ENCODE peak calls at places on chromosomes 3 and 15, in six cellular contexts. Z, T, G, N, Q and V are unnamed samples.

GRCh38 chr3:147945968-147946519 is 536.9 kb downstream of the ZIC1 start:
- DNase-seq in G (peak), T (peak), N (peak), Q (no peak), Z (peak), V (peak)

GRCh38 chr3:58994746-58995330 is 55.0 kb downstream of the CFAP20DC start:
- DNase-seq in T (peak), G (no peak), Z (peak), Q (peak), N (peak), V (peak)

GRCh38 chr15:75042730-75043508 is 19.5 kb downstream of the PPCDC start:
- DNase-seq in Z (no peak), Q (peak), T (peak), G (peak), N (peak), V (peak)

GRCh38 chr3:153901152-153901551 is 220.0 kb upstream of the ARHGEF26 start:
- DNase-seq in T (no peak), N (no peak), Z (no peak), Q (no peak), G (no peak), V (no peak)

GRCh38 chr3:153289334-153289808 is 127.3 kb downstream of the RAP2B start:
- DNase-seq in Q (no peak), N (no peak), G (no peak), T (peak), Z (no peak), V (no peak)

GRCh38 chr3:53843195-53844177 is 2.7 kb downstream of the CHDH start:
- DNase-seq in Z (no peak), T (no peak), N (no peak), G (no peak), Q (no peak), V (peak)

GRCh38 chr3:158718490-158719170 is 13.6 kb downstream of the RARRES1 start:
- DNase-seq in Z (no peak), N (no peak), T (no peak), Q (no peak), G (no peak), V (no peak)

GRCh38 chr15:33059184-33059583 is 135.3 kb downstream of the FMN1 start:
- DNase-seq in T (no peak), Z (peak), Q (no peak), G (no peak), N (no peak), V (no peak)

GRCh38 chr3:27366062-27366591 is 3.1 kb downstream of the NEK10 start:
- DNase-seq in Q (no peak), N (no peak), G (no peak), T (no peak), Z (no peak), V (no peak)

GRCh38 chr3:133880287-133880686 is 15.4 kb downstream of the RAB6B start:
- DNase-seq in N (no peak), Q (no peak), T (no peak), Z (no peak), G (no peak), V (no peak)

GRCh38 chr15:60830479-60830878 is 351.5 kb upstream of the ICE2 start:
- DNase-seq in N (no peak), G (no peak), T (no peak), Q (no peak), Z (no peak), V (no peak)

GRCh38 chr15:68504721-68505090 is 72.7 kb upstream of the ITGA11 start:
- DNase-seq in G (no peak), T (no peak), Q (no peak), Z (no peak), N (no peak), V (no peak)

GRCh38 chr3:24538891-24539290 is 44.2 kb upstream of the THRB start:
- DNase-seq in G (no peak), Q (no peak), N (peak), T (no peak), Z (no peak), V (peak)

GRCh38 chr3:119294889-119295769 is 946 bp downstream of the ARHGAP31 start:
- DNase-seq in N (peak), T (peak), Z (no peak), G (peak), Q (peak), V (peak)

GRCh38 chr3:81823882-81824395 is 62.5 kb upstream of the GBE1 start:
- DNase-seq in N (no peak), G (no peak), Q (peak), T (peak), Z (no peak), V (no peak)

GRCh38 chr3:10348404-10348721 is 27.5 kb upstream of the SEC13 start:
- DNase-seq in Q (no peak), N (no peak), G (no peak), Z (no peak), T (no peak), V (no peak)

GRCh38 chr3:99172736-99173657 is 271.5 kb upstream of the DCBLD2 start:
- DNase-seq in Z (peak), T (peak), Q (no peak), G (peak), N (peak), V (peak)

GRCh38 chr15:62821384-62822131 is 221.0 kb upstream of the TPM1 start:
- DNase-seq in Q (no peak), Z (no peak), N (no peak), G (no peak), T (no peak), V (peak)

GRCh38 chr3:157614896-157615295 is 111.7 kb upstream of the VEPH1 start:
- DNase-seq in Q (no peak), N (no peak), G (no peak), T (no peak), Z (no peak), V (no peak)

GRCh38 chr3:16334909-16335308 is 69.9 kb downstream of the OXNAD1 start:
- DNase-seq in Q (no peak), Z (no peak), N (no peak), G (no peak), T (no peak), V (no peak)

GRCh38 chr3:152857082-152857481 is 22.2 kb downstream of the P2RY1 start:
- DNase-seq in N (no peak), Z (no peak), Q (no peak), T (no peak), G (no peak), V (no peak)

GRCh38 chr3:186057594-186057993 is 51.3 kb downstream of the ETV5 start:
- DNase-seq in Z (no peak), T (no peak), N (no peak), Q (no peak), G (peak), V (no peak)

GRCh38 chr3:57068437-57069089 is 8.1 kb downstream of the SPATA12 start:
- DNase-seq in Z (no peak), Q (peak), G (no peak), N (peak), T (peak), V (peak)

GRCh38 chr15:95663156-95663831 is 667.2 kb upstream of the NR2F2 start:
- DNase-seq in Z (no peak), Q (no peak), T (no peak), G (no peak), N (no peak), V (no peak)

GRCh38 chr15:95368211-95368610 is 962.3 kb upstream of the NR2F2 start:
- DNase-seq in N (no peak), Z (no peak), T (no peak), Q (no peak), G (no peak), V (no peak)

GRCh38 chr3:100865442-100865841 is 127.8 kb downstream of the ABI3BP start:
- DNase-seq in G (no peak), T (no peak), Z (no peak), N (peak), Q (no peak), V (no peak)

GRCh38 chr3:111321786-111322185 is 220.2 kb upstream of the CD96 start:
- DNase-seq in N (no peak), T (no peak), Q (no peak), Z (no peak), G (no peak), V (no peak)

GRCh38 chr3:71310595-71311319 is 272.8 kb downstream of the FOXP1 start:
- DNase-seq in T (no peak), Z (no peak), G (peak), N (peak), Q (no peak), V (no peak)